ENCODE peak calls at places on chromosomes 7 and 10, in five cellular contexts. One of them, this sample, is unnamed.

GRCh38 chr10:125162181-125162906 is 2.0 kb upstream of the CTBP2 start:
- DNase-seq in T47D: peak
- DNase-seq in GM23338: peak
- DNase-seq in T-cell: no peak
- DNase-seq in AG10803: no peak
- DNase-seq in this sample: no peak

GRCh38 chr10:124912487-124912886 is 29.4 kb upstream of the ZRANB1 start:
- DNase-seq in T-cell: no peak
- DNase-seq in AG10803: no peak
- DNase-seq in GM23338: no peak
- DNase-seq in T47D: no peak
- DNase-seq in this sample: no peak

GRCh38 chr7:69411466-69411865 is 186.8 kb upstream of the AUTS2 start:
- DNase-seq in GM23338: no peak
- DNase-seq in AG10803: no peak
- DNase-seq in T-cell: no peak
- DNase-seq in T47D: no peak
- DNase-seq in this sample: no peak

GRCh38 chr7:7770228-7770627 is 51.8 kb upstream of the RPA3 start:
- DNase-seq in GM23338: no peak
- DNase-seq in AG10803: peak
- DNase-seq in T-cell: no peak
- DNase-seq in T47D: no peak
- DNase-seq in this sample: no peak

GRCh38 chr10:129958118-129958685 is 5.9 kb downstream of the EBF3 start:
- DNase-seq in GM23338: peak
- DNase-seq in T47D: no peak
- DNase-seq in AG10803: no peak
- DNase-seq in T-cell: no peak
- DNase-seq in this sample: no peak

GRCh38 chr10:75532253-75532924 is 101.0 kb downstream of the LRMDA start:
- DNase-seq in GM23338: no peak
- DNase-seq in T-cell: no peak
- DNase-seq in AG10803: peak
- DNase-seq in T47D: no peak
- DNase-seq in this sample: no peak

GRCh38 chr7:64113981-64114380 is 68.7 kb downstream of the ZNF727 start:
- DNase-seq in GM23338: no peak
- DNase-seq in T47D: no peak
- DNase-seq in AG10803: no peak
- DNase-seq in T-cell: no peak
- DNase-seq in this sample: no peak

GRCh38 chr10:101841826-101842225 is 1.8 kb downstream of the KCNIP2 start:
- DNase-seq in T-cell: no peak
- DNase-seq in T47D: no peak
- DNase-seq in AG10803: no peak
- DNase-seq in GM23338: no peak
- DNase-seq in this sample: no peak

GRCh38 chr10:48520594-48520993 is 84.3 kb downstream of the ARHGAP22 start:
- DNase-seq in GM23338: no peak
- DNase-seq in T-cell: no peak
- DNase-seq in AG10803: no peak
- DNase-seq in T47D: no peak
- DNase-seq in this sample: no peak

GRCh38 chr10:70742537-70743429 is 42.4 kb downstream of the TBATA start:
- DNase-seq in T47D: no peak
- DNase-seq in AG10803: peak
- DNase-seq in GM23338: no peak
- DNase-seq in T-cell: no peak
- DNase-seq in this sample: no peak

GRCh38 chr7:151782598-151783448 is 94.1 kb downstream of the PRKAG2 start:
- DNase-seq in T-cell: peak
- DNase-seq in AG10803: peak
- DNase-seq in GM23338: peak
- DNase-seq in T47D: peak
- DNase-seq in this sample: peak

GRCh38 chr10:89426230-89426868 is 12.0 kb downstream of the IFIT5 start:
- DNase-seq in GM23338: peak
- DNase-seq in T-cell: no peak
- DNase-seq in T47D: peak
- DNase-seq in AG10803: peak
- DNase-seq in this sample: no peak

GRCh38 chr10:124645496-124646095 is 98.6 kb downstream of the FAM53B start:
- DNase-seq in T-cell: no peak
- DNase-seq in GM23338: no peak
- DNase-seq in AG10803: no peak
- DNase-seq in T47D: no peak
- DNase-seq in this sample: no peak

GRCh38 chr10:12658526-12658925 is 309.2 kb downstream of the CAMK1D start:
- DNase-seq in AG10803: no peak
- DNase-seq in T-cell: no peak
- DNase-seq in T47D: no peak
- DNase-seq in GM23338: no peak
- DNase-seq in this sample: no peak

GRCh38 chr10:78717200-78717599 is 351.6 kb upstream of the ZMIZ1 start:
- DNase-seq in AG10803: peak
- DNase-seq in T-cell: no peak
- DNase-seq in T47D: peak
- DNase-seq in GM23338: no peak
- DNase-seq in this sample: no peak

GRCh38 chr10:108755661-108756060 is 1167.7 kb downstream of the XPNPEP1 start:
- DNase-seq in AG10803: peak
- DNase-seq in T-cell: no peak
- DNase-seq in GM23338: no peak
- DNase-seq in T47D: no peak
- DNase-seq in this sample: no peak

GRCh38 chr7:2123360-2123759 is 109.4 kb downstream of the MAD1L1 start:
- DNase-seq in GM23338: no peak
- DNase-seq in T-cell: no peak
- DNase-seq in T47D: no peak
- DNase-seq in AG10803: no peak
- DNase-seq in this sample: no peak

GRCh38 chr10:110175406-110175805 is 32.0 kb upstream of the MXI1 start:
- DNase-seq in AG10803: no peak
- DNase-seq in T47D: no peak
- DNase-seq in GM23338: no peak
- DNase-seq in T-cell: no peak
- DNase-seq in this sample: no peak

GRCh38 chr10:89830623-89831022 is 129.2 kb downstream of the KIF20B start:
- DNase-seq in T-cell: no peak
- DNase-seq in T47D: no peak
- DNase-seq in GM23338: no peak
- DNase-seq in AG10803: no peak
- DNase-seq in this sample: no peak

GRCh38 chr10:88850712-88851111 is 932 bp downstream of the ANKRD22 start:
- DNase-seq in T47D: no peak
- DNase-seq in AG10803: no peak
- DNase-seq in T-cell: no peak
- DNase-seq in GM23338: no peak
- DNase-seq in this sample: no peak

GRCh38 chr10:6473430-6473829 is 106.6 kb downstream of the PRKCQ start:
- DNase-seq in T47D: no peak
- DNase-seq in T-cell: peak
- DNase-seq in AG10803: no peak
- DNase-seq in GM23338: no peak
- DNase-seq in this sample: peak

GRCh38 chr7:31004393-31004792 is 40.6 kb downstream of the GHRHR start:
- DNase-seq in AG10803: no peak
- DNase-seq in T-cell: no peak
- DNase-seq in GM23338: no peak
- DNase-seq in T47D: no peak
- DNase-seq in this sample: no peak

GRCh38 chr7:28580626-28581025 is 168.3 kb downstream of the CREB5 start:
- DNase-seq in T-cell: no peak
- DNase-seq in T47D: no peak
- DNase-seq in AG10803: no peak
- DNase-seq in GM23338: no peak
- DNase-seq in this sample: no peak

GRCh38 chr7:2143981-2144595 is 88.7 kb downstream of the MAD1L1 start:
- DNase-seq in AG10803: no peak
- DNase-seq in T47D: no peak
- DNase-seq in T-cell: no peak
- DNase-seq in GM23338: no peak
- DNase-seq in this sample: no peak